ENCODE peak calls at places on chromosome 1, in five cellular contexts. O is SHP77 treated with DMSO at 0.1 percent for 48 hours, R is GM18507, Q is NCI-H748 treated with DMSO at 0.1 percent for 48 hours, X is neural progenitor cell. E is an unnamed sample.

GRCh38 chr1:105632342-105633196 is 1423.9 kb upstream of the PRMT6 start:
- DNase-seq in O (no peak), R (no peak), Q (no peak), X (no peak), E (no peak)

GRCh38 chr1:6745073-6745472 is 40.2 kb upstream of the CAMTA1 start:
- DNase-seq in O (no peak), R (no peak), Q (no peak), X (no peak), E (no peak)

GRCh38 chr1:18182518-18183160 is 75.0 kb downstream of the IGSF21 start:
- DNase-seq in O (peak; percentile 86), R (no peak), Q (no peak), X (no peak), E (no peak)

GRCh38 chr1:180252638-180253536 is 22.8 kb downstream of the LHX4 start:
- DNase-seq in O (peak; percentile 33), R (peak; percentile 58), Q (peak; percentile 19), X (peak; percentile 82), E (peak; percentile 46)

GRCh38 chr1:54280652-54281051 is 80.7 kb downstream of the MRPL37 start:
- DNase-seq in O (no peak), R (no peak), Q (no peak), X (no peak), E (no peak)

GRCh38 chr1:213887842-213888241 is 99.9 kb upstream of the PROX1 start:
- DNase-seq in O (no peak), R (no peak), Q (no peak), X (no peak), E (no peak)

GRCh38 chr1:109603229-109603628 is 16.2 kb downstream of the GNAT2 start:
- DNase-seq in O (no peak), R (no peak), Q (no peak), X (no peak), E (no peak)

GRCh38 chr1:33986389-33987095 is 122.7 kb downstream of the HMGB4 start:
- DNase-seq in O (no peak), R (no peak), Q (no peak), X (no peak), E (no peak)

GRCh38 chr1:156284762-156285161 is 637 bp downstream of the TMEM79 start:
- DNase-seq in O (no peak), R (no peak), Q (no peak), X (no peak), E (no peak)

GRCh38 chr1:81020506-81020905 is 780.2 kb upstream of the ADGRL2 start:
- DNase-seq in O (no peak), R (no peak), Q (no peak), X (no peak), E (no peak)

E was measured in NCI-H1105 treated with DMSO at 0.1 percent for 48 hours.